ENCODE peak calls at places on chromosomes 4 and X, in eight cellular contexts. X, D, R, I, A, H, L and O are unnamed samples. For H3K27me3, the result is how much of the 10 kb centered on the place peaks cover.

GRCh38 chr4:185346975-185347601 is 48.6 kb downstream of the LRP2BP start:
- DNase-seq in X (no peak), D (peak), I (no peak), L (no peak), R (no peak), H (no peak), A (no peak), O (peak)

GRCh38 chrX:114581528-114582263 is 2.2 kb upstream of the HTR2C start:
- DNase-seq in R (no peak), I (peak), D (no peak), X (no peak), L (no peak), A (peak), H (no peak), O (no peak)

GRCh38 chr4:66575024-66575696 is 904.9 kb upstream of the EPHA5 start:
- DNase-seq in I (no peak), R (peak), H (no peak), D (peak), L (no peak), A (no peak), X (no peak), O (peak)

GRCh38 chrX:11688201-11688600 is 22.5 kb upstream of the ARHGAP6 start:
- DNase-seq in X (no peak), R (no peak), I (no peak), H (no peak), D (no peak), A (no peak), L (no peak), O (no peak)

GRCh38 chr4:154973636-154974035 is 192.6 kb downstream of the RBM46 start:
- DNase-seq in A (no peak), I (no peak), H (no peak), D (no peak), L (no peak), R (no peak), X (no peak), O (no peak)

GRCh38 chrX:17413228-17413627 is 38.2 kb downstream of the NHS start:
- DNase-seq in L (no peak), D (no peak), A (no peak), I (no peak), R (no peak), H (peak), X (no peak), O (no peak)

GRCh38 chr4:38094419-38094818 is 134.2 kb downstream of the PTTG2 start:
- DNase-seq in R (no peak), D (no peak), A (peak), L (no peak), I (no peak), H (no peak), X (no peak), O (no peak)

GRCh38 chr4:37983951-37984350 is 23.8 kb downstream of the PTTG2 start:
- DNase-seq in L (no peak), H (no peak), A (no peak), D (no peak), R (no peak), I (no peak), X (no peak), O (no peak)

GRCh38 chr4:7970031-7970946 is 30.6 kb upstream of the AFAP1 start:
- DNase-seq in L (no peak), R (peak), A (peak), D (peak), I (no peak), X (no peak), H (no peak), O (no peak)

GRCh38 chrX:40100141-40100536 is 2.4 kb upstream of the BCOR start:
- DNase-seq in X (no peak), R (no peak), A (peak), D (no peak), H (no peak), I (no peak), L (no peak), O (peak)

GRCh38 chrX:40097492-40098263 is at the start of gene BCOR:
- DNase-seq in L (no peak), R (peak), I (no peak), H (no peak), D (no peak), A (peak), X (peak), O (peak)

GRCh38 chrX:40100537-40101429 is 3.0 kb upstream of the BCOR start:
- DNase-seq in L (no peak), I (no peak), R (no peak), D (no peak), A (peak), X (no peak), H (no peak), O (no peak)

GRCh38 chrX:40098264-40099045 is 697 bp upstream of the BCOR start:
- DNase-seq in L (no peak), R (peak), A (peak), D (no peak), H (no peak), I (no peak), X (peak), O (peak)

GRCh38 chrX:40099046-40099968 is 1.5 kb upstream of the BCOR start:
- DNase-seq in D (no peak), A (peak), H (no peak), L (no peak), R (peak), I (no peak), X (peak), O (peak)
- H3K27me3 ChIP-seq in D (under half), A (under half), H (under half), L (under half), R (under half), I (under half), X (under half), O (under half)

DNA sequence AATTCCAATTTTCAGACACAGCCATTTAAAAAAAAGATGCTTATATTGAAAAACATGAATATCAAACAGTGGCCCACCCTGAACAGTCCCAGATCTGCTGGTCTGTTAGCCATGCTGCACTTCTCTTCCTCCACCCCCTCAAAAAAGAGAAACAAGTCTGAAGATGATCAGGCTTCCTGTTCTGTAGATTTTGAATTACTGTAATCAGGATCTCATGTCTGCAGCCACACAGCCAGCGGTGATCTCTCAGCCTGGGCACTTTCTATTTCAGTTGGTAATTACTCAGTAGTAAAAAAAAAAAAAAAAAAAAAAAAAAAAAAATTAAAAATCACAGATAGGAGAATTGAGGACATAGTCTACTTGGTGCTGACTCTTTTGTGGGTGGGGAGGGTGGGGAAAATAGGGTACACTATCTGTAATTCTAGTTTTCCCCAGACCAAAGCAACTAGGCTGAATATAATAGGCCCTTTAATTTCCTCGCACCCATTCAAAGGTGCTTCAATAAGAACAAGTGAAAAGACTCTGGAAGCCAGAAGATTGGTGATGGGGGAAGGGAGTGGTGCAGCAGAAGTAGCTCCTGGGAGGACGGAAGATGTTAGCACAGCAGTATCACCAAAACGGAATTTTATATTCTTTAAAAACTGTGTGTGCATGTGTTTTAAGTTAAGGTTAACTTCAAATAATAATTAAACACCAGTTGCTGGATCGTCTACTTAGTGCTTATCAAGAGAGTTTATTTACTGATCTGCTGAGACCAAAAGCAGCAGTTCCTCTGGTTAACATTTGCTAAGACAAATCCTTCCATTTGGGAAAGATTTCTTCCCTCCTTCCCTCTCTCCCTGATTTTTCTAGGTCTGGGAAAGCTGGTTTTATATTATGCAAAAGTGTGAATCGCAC is 47.1 kb downstream of the SPRY1 start:
- DNase-seq in X (no peak), L (no peak), I (no peak), R (no peak), H (no peak), A (no peak), D (no peak), O (no peak)
- H3K4me3 ChIP-seq in X (peak), L (no peak), I (peak), R (no peak), H (no peak), A (peak), D (no peak), O (no peak)

GRCh38 chr4:6548882-6549230 is 26.1 kb upstream of the MAN2B2 start:
- DNase-seq in X (no peak), H (no peak), D (no peak), A (no peak), R (no peak), L (no peak), I (no peak), O (no peak)

GRCh38 chr4:6549890-6550620 is 24.9 kb upstream of the MAN2B2 start:
- DNase-seq in A (no peak), R (no peak), X (peak), I (no peak), D (no peak), L (no peak), H (no peak), O (no peak)

GRCh38 chr4:6546681-6547447 is 28.1 kb upstream of the MAN2B2 start:
- DNase-seq in L (no peak), A (peak), R (no peak), I (peak), H (peak), X (no peak), D (peak), O (no peak)

GRCh38 chr4:6549445-6549844 is 25.5 kb upstream of the MAN2B2 start:
- DNase-seq in A (peak), H (no peak), D (no peak), X (no peak), I (no peak), L (no peak), R (no peak), O (no peak)

GRCh38 chr4:6548201-6548881 is 26.6 kb upstream of the MAN2B2 start:
- DNase-seq in L (no peak), H (peak), R (no peak), A (peak), I (peak), D (peak), X (no peak), O (peak)
- H3K27ac ChIP-seq in L (no peak), H (no peak), R (no peak), A (no peak), I (no peak), D (no peak), X (no peak), O (no peak)

GRCh38 chrX:153517421-153517820 is at the start of gene ATP2B3:
- DNase-seq in H (no peak), I (no peak), D (no peak), R (no peak), L (no peak), X (no peak), A (peak), O (no peak)
- H3K27me3 ChIP-seq in H (under half), I (under half), D (under half), R (under half), L (under half), X (under half), A (half or more), O (under half)

GRCh38 chrX:150363561-150364346 is 637 bp downstream of the MAMLD1 start:
- DNase-seq in D (no peak), X (peak), R (peak), H (no peak), I (no peak), A (peak), L (no peak), O (peak)
- H3K4me3 ChIP-seq in D (peak), X (peak), R (peak), H (peak), I (peak), A (peak), L (peak), O (peak)

GRCh38 chr4:86959588-86960500 is 25.0 kb downstream of the AFF1 start:
- DNase-seq in R (no peak), A (peak), D (no peak), X (no peak), L (no peak), I (peak), H (no peak), O (no peak)
- H3K27ac ChIP-seq in R (no peak), A (peak), D (no peak), X (no peak), L (peak), I (peak), H (no peak), O (no peak)

GRCh38 chr4:153798436-153798835 is 9.6 kb upstream of the SFRP2 start:
- DNase-seq in D (no peak), L (no peak), A (no peak), R (no peak), X (no peak), I (no peak), H (no peak), O (no peak)
- H3K27me3 ChIP-seq in D (under half), L (under half), A (under half), R (under half), X (under half), I (under half), H (under half), O (under half)